ENCODE peak calls at places on chromosomes 2 and 18, in eight cellular contexts. I, K, F, E, R, L, S and C are unnamed samples. For H3K36me3 and H3K9me3, the result is how much of the 10 kb centered on the place peaks cover.

GRCh38 chr2:150485114-150485870 is 2.2 kb downstream of the RND3 start:
- DNase-seq in I (peak), K (peak), F (peak), E (peak), R (peak), L (peak), S (peak), C (peak)

GRCh38 chr18:50674307-50674706 is 114.4 kb downstream of the MAPK4 start:
- DNase-seq in I (no peak), K (no peak), F (no peak), E (no peak), R (no peak), L (no peak), S (no peak), C (no peak)

GRCh38 chr2:16728742-16729141 is 63.1 kb upstream of the CYRIA start:
- DNase-seq in I (no peak), K (no peak), F (no peak), E (no peak), R (no peak), L (no peak), S (no peak), C (no peak)

GRCh38 chr18:45110577-45111506 is 430.2 kb downstream of the SETBP1 start:
- DNase-seq in I (no peak), K (no peak), F (no peak), E (peak), R (peak), L (no peak), S (no peak), C (no peak)

GRCh38 chr2:187453078-187453641 is 5.1 kb upstream of the CALCRL start:
- DNase-seq in I (no peak), K (no peak), F (no peak), E (no peak), R (no peak), L (peak), S (no peak), C (peak)

GRCh38 chr2:144950874-144951560 is 431.1 kb upstream of the ZEB2 start:
- DNase-seq in I (peak), K (no peak), F (no peak), E (no peak), R (no peak), L (no peak), S (no peak), C (no peak)

GRCh38 chr2:96413067-96413722 is 77.6 kb downstream of the NCAPH start:
- DNase-seq in I (peak), K (no peak), F (peak), E (no peak), R (no peak), L (no peak), S (peak), C (peak)

GRCh38 chr2:224141304-224141703 is 102.2 kb upstream of the SERPINE2 start:
- DNase-seq in I (no peak), K (no peak), F (no peak), E (no peak), R (no peak), L (no peak), S (no peak), C (no peak)

GRCh38 chr18:1483386-1483785 is 578.7 kb downstream of the ADCYAP1 start:
- DNase-seq in I (no peak), K (no peak), F (no peak), E (no peak), R (no peak), L (no peak), S (no peak), C (peak)

GRCh38 chr2:152347076-152347475 is 12.1 kb downstream of the FMNL2 start:
- DNase-seq in I (peak), K (no peak), F (no peak), E (no peak), R (no peak), L (no peak), S (no peak), C (no peak)

GRCh38 chr18:7482342-7482741 is 84.8 kb upstream of the PTPRM start:
- DNase-seq in I (peak), K (no peak), F (no peak), E (no peak), R (no peak), L (no peak), S (no peak), C (no peak)

GRCh38 chr2:69815717-69816116 is 13.7 kb upstream of the GMCL1 start:
- DNase-seq in I (no peak), K (no peak), F (no peak), E (no peak), R (no peak), L (no peak), S (no peak), C (no peak)

GRCh38 chr2:148720501-148720998 is 76.0 kb downstream of the EPC2 start:
- DNase-seq in I (no peak), K (no peak), F (peak), E (no peak), R (peak), L (no peak), S (no peak), C (peak)

GRCh38 chr18:8632386-8632785 is 23.1 kb downstream of the RAB12 start:
- DNase-seq in I (no peak), K (no peak), F (no peak), E (no peak), R (no peak), L (no peak), S (no peak), C (no peak)

GRCh38 chr2:43197568-43197896 is 28.9 kb downstream of the ZFP36L2 start:
- DNase-seq in I (no peak), K (no peak), F (no peak), E (no peak), R (no peak), L (no peak), S (no peak), C (no peak)

GRCh38 chr2:109215866-109216265 is 86.9 kb downstream of the SH3RF3 start:
- DNase-seq in I (no peak), K (no peak), F (no peak), E (no peak), R (no peak), L (no peak), S (no peak), C (no peak)

GRCh38 chr2:25642298-25642697 is 31.1 kb downstream of the DTNB start:
- DNase-seq in I (no peak), K (no peak), F (no peak), E (no peak), R (no peak), L (no peak), S (no peak), C (no peak)

GRCh38 chr18:6221602-6222014 is 193.1 kb downstream of the L3MBTL4 start:
- DNase-seq in I (no peak), K (no peak), F (no peak), E (no peak), R (no peak), L (no peak), S (no peak), C (no peak)

GRCh38 chr2:191845248-191845715 is 1.6 kb downstream of the CAVIN2 start:
- DNase-seq in I (peak), K (no peak), F (no peak), E (peak), R (peak), L (no peak), S (peak), C (no peak)

GRCh38 chr2:161426788-161427412 is 10.8 kb downstream of the TBR1 start:
- DNase-seq in I (peak), K (no peak), F (no peak), E (no peak), R (no peak), L (peak), S (no peak), C (no peak)

GRCh38 chr2:232261776-232262175 is 116.8 kb upstream of the ALPP start:
- DNase-seq in I (no peak), K (no peak), F (no peak), E (no peak), R (no peak), L (no peak), S (no peak), C (no peak)

GRCh38 chr2:43438858-43439655 is 156.8 kb downstream of the THADA start:
- DNase-seq in I (no peak), K (no peak), F (no peak), E (no peak), R (no peak), L (no peak), S (no peak), C (no peak)

GRCh38 chr2:37500031-37500430 is 155.6 kb downstream of the QPCT start:
- DNase-seq in I (peak), K (no peak), F (no peak), E (no peak), R (no peak), L (no peak), S (no peak), C (no peak)

GRCh38 chr18:36758623-36759022 is 70.2 kb downstream of the TPGS2 start:
- DNase-seq in I (no peak), K (no peak), F (no peak), E (no peak), R (no peak), L (no peak), S (no peak), C (no peak)

GRCh38 chr2:46383113-46383395 is 85.8 kb downstream of the EPAS1 start:
- DNase-seq in I (no peak), K (no peak), F (no peak), E (no peak), R (no peak), L (no peak), S (no peak), C (no peak)

GRCh38 chr18:50111398-50111797 is 83.5 kb downstream of the MYO5B start:
- DNase-seq in I (no peak), K (no peak), F (no peak), E (no peak), R (no peak), L (no peak), S (no peak), C (no peak)

GRCh38 chr2:76197842-76198448 is 487.2 kb upstream of the GCFC2 start:
- DNase-seq in I (peak), K (peak), F (peak), E (no peak), R (no peak), L (peak), S (peak), C (peak)

GRCh38 chr2:177314194-177314593 is 49.7 kb upstream of the NFE2L2 start:
- DNase-seq in I (peak), K (no peak), F (no peak), E (no peak), R (no peak), L (no peak), S (no peak), C (no peak)

GRCh38 chr2:120731175-120731574 is 4.5 kb upstream of the GLI2 start:
- DNase-seq in I (no peak), K (no peak), F (no peak), E (no peak), R (no peak), L (no peak), S (no peak), C (no peak)

GRCh38 chr2:174485763-174486613 is 841 bp downstream of the GPR155 start:
- DNase-seq in I (peak), K (peak), F (peak), E (peak), R (peak), L (no peak), S (no peak), C (peak)

GRCh38 chr2:61878756-61879155 is 9.7 kb downstream of the CCT4 start:
- DNase-seq in I (peak), K (no peak), F (no peak), E (no peak), R (no peak), L (no peak), S (no peak), C (no peak)

GRCh38 chr2:62227386-62228075 is 31.6 kb downstream of the B3GNT2 start:
- DNase-seq in I (no peak), K (no peak), F (no peak), E (no peak), R (no peak), L (no peak), S (no peak), C (no peak)

GRCh38 chr2:152348388-152348787 is 13.4 kb downstream of the FMNL2 start:
- DNase-seq in I (peak), K (no peak), F (no peak), E (no peak), R (no peak), L (no peak), S (no peak), C (no peak)

GRCh38 chr18:75433098-75433497 is 5.6 kb upstream of the SMIM21 start:
- DNase-seq in I (no peak), K (no peak), F (no peak), E (no peak), R (no peak), L (no peak), S (no peak), C (no peak)

GRCh38 chr2:215870088-215870490 is 143.3 kb downstream of the MREG start:
- DNase-seq in I (peak), K (no peak), F (no peak), E (no peak), R (no peak), L (no peak), S (no peak), C (peak)

GRCh38 chr2:190553254-190553653 is 18.7 kb upstream of the NEMP2 start:
- DNase-seq in I (no peak), K (no peak), F (no peak), E (no peak), R (no peak), L (no peak), S (no peak), C (no peak)

GRCh38 chr2:160666019-160666676 is 172.5 kb upstream of the RBMS1 start:
- DNase-seq in I (peak), K (no peak), F (no peak), E (no peak), R (no peak), L (no peak), S (peak), C (peak)

DNA sequence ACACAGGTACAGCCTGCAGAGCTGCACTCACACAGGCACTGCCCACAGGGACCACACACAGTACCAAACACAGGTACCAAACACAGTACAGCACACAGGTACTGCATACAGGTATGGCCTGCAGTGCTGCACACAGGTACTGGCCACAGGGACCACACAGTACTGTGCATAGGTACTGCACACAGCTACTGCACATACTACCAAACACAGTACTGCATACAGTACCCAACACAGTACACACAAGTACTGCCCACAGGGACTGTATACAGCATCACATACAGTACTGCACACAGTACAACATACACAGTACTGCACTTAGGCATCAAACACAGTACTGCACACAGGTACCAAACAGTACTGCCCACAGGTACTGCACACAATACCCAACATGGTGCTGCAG is 74.3 kb downstream of the ZNF236 start:
- DNase-seq in I (no peak), K (no peak), F (no peak), E (no peak), R (no peak), L (no peak), S (no peak), C (no peak)
- H3K36me3 ChIP-seq in I (under half), K (under half), F (half or more), E (under half), R (under half), L (half or more), S (under half), C (under half)

GRCh38 chr2:239726631-239727181 is 298.4 kb downstream of the NDUFA10 start:
- DNase-seq in I (no peak), K (no peak), F (no peak), E (no peak), R (no peak), L (no peak), S (no peak), C (no peak)
- H3K9me3 ChIP-seq in I (under half), K (under half), F (under half), E (under half), R (under half), L (under half), S (under half), C (under half)

DNA sequence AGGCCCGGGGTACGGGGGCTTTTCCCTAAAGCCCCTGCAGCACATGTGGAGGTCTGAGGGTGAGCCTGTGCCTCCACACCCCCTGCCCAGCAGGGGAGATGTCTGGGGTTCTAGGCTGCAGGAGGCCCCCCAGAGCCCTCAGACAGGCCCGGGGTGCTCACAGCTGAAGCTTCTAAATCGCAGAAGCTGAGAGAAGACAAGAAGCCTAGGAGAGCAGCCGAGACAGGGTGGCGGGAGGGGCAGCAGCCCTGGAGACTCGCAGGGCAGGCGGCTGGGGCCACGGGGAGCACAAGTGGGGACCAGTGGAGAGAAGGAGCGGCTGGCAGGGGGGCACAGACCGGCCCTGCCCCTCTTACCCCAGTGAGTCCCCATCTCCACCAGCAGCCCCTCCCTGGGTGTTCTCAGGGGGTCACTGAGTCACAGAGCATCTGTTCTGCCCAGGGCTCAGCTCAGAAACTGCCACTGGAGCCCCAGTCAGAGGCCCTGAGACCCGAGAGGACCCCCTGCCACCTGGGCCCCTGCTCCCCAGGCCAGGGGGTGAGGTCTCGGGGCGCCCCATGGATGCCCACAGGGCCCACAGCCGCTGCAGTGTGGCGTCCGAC is 26.1 kb downstream of the GPC1 start:
- DNase-seq in I (no peak), K (peak), F (no peak), E (peak), R (no peak), L (no peak), S (no peak), C (no peak)
- H3K36me3 ChIP-seq in I (under half), K (under half), F (under half), E (under half), R (under half), L (half or more), S (under half), C (under half)

GRCh38 chr18:35245719-35246317 is 5.0 kb downstream of the ZNF397 start:
- DNase-seq in I (peak), K (no peak), F (no peak), E (no peak), R (no peak), L (no peak), S (no peak), C (no peak)

GRCh38 chr18:35246831-35247230 is 6.0 kb downstream of the ZNF397 start:
- DNase-seq in I (no peak), K (no peak), F (no peak), E (no peak), R (no peak), L (no peak), S (no peak), C (no peak)

GRCh38 chr18:35248429-35248828 is 7.6 kb downstream of the ZNF397 start:
- DNase-seq in I (no peak), K (no peak), F (no peak), E (no peak), R (no peak), L (no peak), S (no peak), C (no peak)

GRCh38 chr18:35244671-35245070 is 3.8 kb downstream of the ZNF397 start:
- DNase-seq in I (no peak), K (no peak), F (no peak), E (no peak), R (no peak), L (no peak), S (no peak), C (no peak)

DNA sequence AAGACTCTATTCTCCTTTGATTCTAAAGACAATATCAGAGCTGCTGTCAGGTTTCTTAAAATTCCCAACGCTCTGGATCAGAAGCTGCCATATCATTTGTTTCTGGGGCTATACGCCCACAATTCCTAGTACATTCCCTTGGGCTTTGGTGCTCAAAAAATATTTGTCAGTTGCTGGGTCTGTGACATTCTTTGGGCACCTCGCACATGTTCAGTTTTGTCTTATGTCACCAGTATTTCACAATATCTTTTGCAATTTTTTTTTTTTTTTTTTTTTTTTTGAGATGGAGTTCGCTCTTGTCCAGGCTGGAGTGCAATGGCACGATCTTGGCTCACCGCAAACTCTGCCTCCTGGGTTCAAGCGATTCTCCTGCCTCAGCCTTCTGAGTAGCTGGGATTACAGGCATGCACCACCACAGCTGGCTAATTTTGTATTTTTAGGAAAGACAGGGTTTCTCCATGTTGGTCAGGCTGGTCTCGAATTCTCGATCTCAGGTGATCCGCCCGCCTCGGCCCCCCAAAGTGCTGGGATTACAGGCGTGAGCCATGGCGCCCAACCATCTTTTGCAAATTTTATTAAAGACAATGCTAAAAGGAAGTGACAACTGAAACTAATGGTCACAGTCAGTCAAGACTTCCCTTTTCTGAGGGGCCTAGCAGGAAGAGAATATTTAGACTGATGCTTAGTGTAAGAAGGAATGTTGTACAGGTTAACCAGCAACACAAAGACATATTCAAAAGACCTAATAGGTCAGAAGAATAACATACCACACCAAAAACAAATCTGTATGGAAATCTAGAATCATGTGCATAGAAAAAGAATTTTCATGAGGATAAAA is 6.8 kb downstream of the ZNF397 start:
- DNase-seq in I (no peak), K (no peak), F (no peak), E (no peak), R (no peak), L (no peak), S (no peak), C (no peak)
- H3K9me3 ChIP-seq in I (half or more), K (under half), F (under half), E (under half), R (under half), L (under half), S (under half), C (under half)